ENCODE peak calls at places on chromosomes 4 and X, in ten cellular contexts. Y, J, R, H, W, D, U, B, L and M are unnamed samples.

GRCh38 chrX:18098704-18099103 is 122.0 kb downstream of the BEND2 start:
- DNase-seq in R (no peak), B (no peak), W (no peak), J (no peak), H (no peak), D (no peak), U (no peak), Y (peak), L (no peak), M (no peak)

GRCh38 chrX:9163153-9163790 is 129.3 kb upstream of the FAM9B start:
- DNase-seq in Y (peak), H (no peak), D (no peak), J (no peak), L (no peak), B (no peak), R (no peak), W (no peak), U (peak), M (no peak)

GRCh38 chr4:36244257-36245084 is at the start of gene ARAP2:
- DNase-seq in J (no peak), L (peak), U (peak), Y (peak), D (peak), H (peak), R (peak), W (peak), B (no peak), M (peak)

GRCh38 chrX:44344194-44344593 is 722 bp upstream of the EFHC2 start:
- DNase-seq in D (peak), U (no peak), W (no peak), L (no peak), B (no peak), H (peak), Y (peak), R (no peak), J (no peak), M (peak)

GRCh38 chr4:109067509-109068205 is 234.8 kb downstream of the COL25A1 start:
- DNase-seq in J (no peak), R (no peak), Y (no peak), H (no peak), L (no peak), B (no peak), W (no peak), D (peak), U (peak), M (peak)

GRCh38 chr4:114653675-114654074 is 55.1 kb downstream of the UGT8 start:
- DNase-seq in L (no peak), D (no peak), R (no peak), Y (no peak), U (no peak), W (no peak), B (no peak), H (no peak), J (no peak), M (no peak)

GRCh38 chrX:69024931-69025330 is 140.3 kb downstream of the PJA1 start:
- DNase-seq in W (peak), H (no peak), J (no peak), R (no peak), Y (no peak), L (no peak), D (peak), U (peak), B (peak), M (peak)

GRCh38 chr4:17066972-17067371 is 168.5 kb upstream of the LDB2 start:
- DNase-seq in Y (no peak), L (peak), B (no peak), H (no peak), U (peak), J (no peak), D (no peak), R (no peak), W (peak), M (no peak)

GRCh38 chr4:169208516-169208915 is 62.2 kb downstream of the SH3RF1 start:
- DNase-seq in B (no peak), J (no peak), D (no peak), H (no peak), L (no peak), Y (no peak), W (no peak), U (peak), R (no peak), M (no peak)

GRCh38 chrX:109992203-109992602 is 10.7 kb upstream of the TMEM164 start:
- DNase-seq in B (no peak), W (no peak), J (no peak), L (no peak), D (no peak), R (no peak), U (no peak), H (no peak), Y (no peak), M (no peak)

GRCh38 chrX:74492720-74493201 is 71.5 kb downstream of the SLC16A2 start:
- DNase-seq in L (no peak), U (no peak), H (no peak), W (no peak), Y (no peak), D (no peak), R (no peak), B (no peak), J (no peak), M (no peak)

GRCh38 chrX:24902808-24903207 is 113.0 kb downstream of the ARX start:
- DNase-seq in H (no peak), B (no peak), R (no peak), U (peak), Y (no peak), L (no peak), J (no peak), W (no peak), D (no peak), M (no peak)

GRCh38 chr4:138804705-138805104 is 210.9 kb upstream of the NOCT start:
- DNase-seq in D (no peak), L (no peak), U (peak), J (no peak), Y (no peak), R (no peak), W (no peak), B (no peak), H (no peak), M (no peak)

GRCh38 chr4:153481474-153481873 is 15.3 kb downstream of the TMEM131L start:
- DNase-seq in Y (no peak), B (no peak), H (no peak), L (no peak), R (no peak), W (no peak), U (no peak), D (no peak), J (no peak), M (no peak)

GRCh38 chrX:150329282-150329681 is 33.8 kb upstream of the MAMLD1 start:
- DNase-seq in J (no peak), U (no peak), D (no peak), H (no peak), R (no peak), L (no peak), W (no peak), B (no peak), Y (no peak), M (no peak)

GRCh38 chr4:28469886-28470285 is 1609.2 kb downstream of the STIM2 start:
- DNase-seq in B (no peak), L (no peak), J (no peak), Y (no peak), H (no peak), W (no peak), R (no peak), U (peak), D (no peak), M (no peak)

GRCh38 chrX:53260836-53261235 is 20.5 kb downstream of the IQSEC2 start:
- DNase-seq in W (no peak), H (no peak), D (no peak), Y (no peak), R (no peak), B (no peak), U (no peak), J (no peak), L (no peak), M (no peak)

GRCh38 chr4:142549726-142550463 is 296.2 kb downstream of the INPP4B start:
- DNase-seq in R (no peak), H (no peak), J (no peak), L (peak), W (no peak), D (no peak), B (no peak), U (peak), Y (no peak), M (no peak)

GRCh38 chr4:138097912-138098600 is 144.1 kb downstream of the SLC7A11 start:
- DNase-seq in U (no peak), D (no peak), R (no peak), B (no peak), L (no peak), H (no peak), J (no peak), Y (no peak), W (no peak), M (no peak)

GRCh38 chr4:81565137-81565870 is 93.6 kb upstream of the RASGEF1B start:
- DNase-seq in R (no peak), Y (peak), L (no peak), U (no peak), W (peak), J (no peak), H (peak), D (peak), B (peak), M (peak)
- H3K4me3 ChIP-seq in R (peak), Y (peak), L (no peak), U (no peak), W (no peak), J (no peak), H (no peak), D (peak), B (peak), M (no peak)

GRCh38 chrX:20124964-20125363 is 8.3 kb upstream of the MAP7D2 start:
- DNase-seq in U (no peak), J (no peak), B (no peak), R (no peak), H (no peak), Y (no peak), W (no peak), D (no peak), L (no peak), M (no peak)
- TF ChIP-seq POLR2A in U (no peak), J (peak), B (no peak), R (no peak), H (no peak), Y (no peak), W (no peak), D (no peak), L (no peak), M (no peak)

DNA sequence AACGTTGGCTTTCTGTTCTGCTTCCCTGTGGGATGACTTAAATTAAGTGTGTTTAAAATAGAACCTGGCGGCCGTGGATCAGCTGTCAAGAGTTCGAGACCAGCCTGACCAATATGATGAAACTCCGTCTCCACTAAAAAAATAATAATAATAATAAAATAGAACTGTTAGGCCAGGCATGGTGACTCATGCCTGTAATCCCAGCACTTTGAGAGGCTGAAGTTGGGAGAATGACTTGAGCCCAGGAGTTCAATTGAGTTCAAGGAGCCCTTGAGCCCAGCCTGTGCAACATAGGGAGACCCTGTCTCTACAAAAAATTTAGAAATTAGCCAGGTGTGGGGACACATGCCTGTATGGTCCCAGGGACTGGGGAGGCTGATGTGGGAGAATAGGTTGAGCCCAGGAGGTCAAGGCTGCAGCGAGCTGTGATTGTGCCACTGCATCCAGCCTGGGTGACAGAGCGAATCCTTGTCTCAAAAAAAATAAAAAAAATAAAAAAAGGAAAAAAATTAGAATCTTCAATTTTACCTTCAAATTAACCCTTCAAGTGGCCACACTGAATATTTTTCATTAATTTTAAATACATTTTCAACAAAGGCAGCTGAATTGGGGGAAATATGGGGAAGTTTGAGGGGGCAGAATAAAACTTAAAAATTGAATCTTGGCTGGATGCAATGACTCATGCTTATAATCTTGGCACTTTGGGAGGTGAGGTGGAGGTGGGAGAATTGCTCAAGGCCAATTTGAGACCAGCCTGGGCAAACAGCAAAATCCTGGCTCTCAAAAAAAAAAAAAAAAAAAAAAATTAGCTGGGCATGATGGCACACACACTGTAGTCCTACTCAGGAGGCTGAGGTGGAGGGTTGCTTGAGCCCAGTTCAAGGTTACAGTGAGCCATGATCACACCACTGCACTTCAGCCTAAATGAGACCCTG is 31.8 kb upstream of the HSD17B13 start:
- DNase-seq in Y (no peak), W (peak), R (no peak), B (no peak), D (no peak), L (no peak), J (no peak), U (peak), H (no peak), M (no peak)
- H3K4me3 ChIP-seq in Y (no peak), W (no peak), R (no peak), B (no peak), D (no peak), L (no peak), J (no peak), U (no peak), H (no peak), M (no peak)

GRCh38 chrX:136868283-136869055 is 12.1 kb downstream of the RBMX start:
- DNase-seq in B (no peak), L (no peak), J (no peak), D (no peak), U (no peak), R (no peak), W (no peak), Y (no peak), H (no peak), M (no peak)

GRCh38 chrX:136870064-136870463 is 10.5 kb downstream of the RBMX start:
- DNase-seq in H (no peak), R (no peak), L (no peak), U (no peak), D (no peak), B (no peak), W (no peak), J (no peak), Y (no peak), M (no peak)

GRCh38 chrX:136867096-136867491 is 13.4 kb downstream of the RBMX start:
- DNase-seq in L (no peak), Y (no peak), B (no peak), H (no peak), R (no peak), U (peak), W (no peak), D (no peak), J (no peak), M (no peak)

GRCh38 chrX:136867518-136867917 is 13.0 kb downstream of the RBMX start:
- DNase-seq in Y (no peak), B (no peak), J (no peak), D (no peak), L (no peak), U (peak), H (no peak), R (no peak), W (no peak), M (no peak)

GRCh38 chrX:136872091-136872700 is 8.3 kb downstream of the RBMX start:
- DNase-seq in U (no peak), J (no peak), Y (no peak), W (no peak), R (no peak), B (no peak), L (no peak), D (no peak), H (no peak), M (no peak)
- TF ChIP-seq POLR2A in U (no peak), J (no peak), Y (no peak), W (no peak), R (no peak), B (no peak), L (no peak), D (no peak), H (no peak), M (no peak)

GRCh38 chr4:81052119-81053068 is 21.9 kb downstream of the BMP3 start:
- DNase-seq in H (peak), Y (peak), L (no peak), R (no peak), D (peak), U (peak), J (peak), W (no peak), B (no peak), M (no peak)

GRCh38 chr4:81049310-81049709 is 18.8 kb downstream of the BMP3 start:
- DNase-seq in D (peak), Y (no peak), R (no peak), B (no peak), H (no peak), J (no peak), W (no peak), L (no peak), U (no peak), M (no peak)

GRCh38 chr4:81049861-81050423 is 19.4 kb downstream of the BMP3 start:
- DNase-seq in W (no peak), Y (no peak), H (no peak), J (no peak), D (no peak), R (no peak), B (no peak), U (no peak), L (no peak), M (no peak)
- H3K4me3 ChIP-seq in W (no peak), Y (no peak), H (no peak), J (no peak), D (no peak), R (no peak), B (no peak), U (no peak), L (no peak), M (no peak)

DNA sequence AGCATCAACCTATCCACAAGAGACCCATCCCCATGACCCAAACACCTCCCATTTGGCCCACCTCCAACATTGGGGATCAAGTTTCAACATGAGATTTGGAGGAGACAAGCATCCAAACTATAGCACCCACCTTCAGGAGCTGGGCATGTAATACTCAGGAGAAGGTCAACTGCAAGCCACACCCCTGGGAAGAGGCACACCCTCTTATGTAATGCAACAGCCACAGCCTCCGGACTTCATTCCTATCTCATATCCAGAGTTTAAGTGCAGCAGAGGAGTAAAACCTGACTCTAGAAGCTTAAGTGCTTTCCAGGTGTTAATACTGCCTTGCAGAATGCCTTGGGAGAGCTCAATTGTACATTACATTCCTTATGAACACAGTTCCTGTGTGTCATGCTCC is 197.4 kb downstream of the PTTG2 start:
- DNase-seq in B (no peak), H (no peak), L (no peak), J (no peak), W (no peak), D (no peak), Y (no peak), R (no peak), U (no peak), M (peak)
- TF ChIP-seq POLR2A in B (no peak), H (no peak), L (no peak), J (no peak), W (no peak), D (no peak), Y (no peak), R (no peak), U (no peak), M (no peak)

DNA sequence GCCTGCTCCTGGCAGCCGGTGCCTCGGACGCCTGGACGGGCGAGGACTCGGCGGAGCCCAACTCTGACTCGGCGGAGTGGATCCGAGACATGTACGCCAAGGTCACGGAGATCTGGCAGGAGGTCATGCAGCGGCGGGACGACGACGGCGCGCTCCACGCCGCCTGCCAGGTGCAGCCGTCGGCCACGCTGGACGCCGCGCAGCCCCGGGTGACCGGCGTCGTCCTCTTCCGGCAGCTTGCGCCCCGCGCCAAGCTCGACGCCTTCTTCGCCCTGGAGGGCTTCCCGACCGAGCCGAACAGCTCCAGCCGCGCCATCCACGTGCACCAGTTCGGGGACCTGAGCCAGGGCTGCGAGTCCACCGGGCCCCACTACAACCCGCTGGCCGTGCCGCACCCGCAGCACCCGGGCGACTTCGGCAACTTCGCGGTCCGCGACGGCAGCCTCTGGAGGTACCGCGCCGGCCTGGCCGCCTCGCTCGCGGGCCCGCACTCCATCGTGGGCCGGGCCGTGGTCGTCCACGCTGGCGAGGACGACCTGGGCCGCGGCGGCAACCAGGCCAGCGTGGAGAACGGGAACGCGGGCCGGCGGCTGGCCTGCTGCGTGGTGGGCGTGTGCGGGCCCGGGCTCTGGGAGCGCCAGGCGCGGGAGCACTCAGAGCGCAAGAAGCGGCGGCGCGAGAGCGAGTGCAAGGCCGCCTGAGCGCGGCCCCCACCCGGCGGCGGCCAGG is 4.3 kb downstream of the SOD3 start:
- DNase-seq in B (peak), U (no peak), W (no peak), H (no peak), R (no peak), D (no peak), Y (no peak), J (no peak), L (no peak), M (no peak)
- H3K4me3 ChIP-seq in B (peak), U (no peak), W (no peak), H (peak), R (peak), D (peak), Y (no peak), J (no peak), L (no peak), M (no peak)

GRCh38 chrX:156005144-156005543 is 7.6 kb downstream of the IL9R start:
- DNase-seq in W (no peak), J (no peak), B (no peak), U (no peak), L (no peak), R (no peak), H (no peak), D (no peak), Y (no peak), M (peak)

GRCh38 chrX:156004256-156004655 is 6.8 kb downstream of the IL9R start:
- DNase-seq in W (no peak), B (no peak), R (no peak), L (no peak), U (no peak), Y (no peak), D (no peak), H (no peak), J (no peak), M (peak)

GRCh38 chrX:156004740-156005139 is 7.2 kb downstream of the IL9R start:
- DNase-seq in D (no peak), L (no peak), U (no peak), J (no peak), B (no peak), R (no peak), Y (no peak), W (no peak), H (no peak), M (no peak)

GRCh38 chrX:156003486-156004185 is 6.1 kb downstream of the IL9R start:
- DNase-seq in Y (no peak), B (no peak), U (no peak), L (no peak), J (no peak), W (no peak), D (no peak), R (no peak), H (no peak), M (peak)

GRCh38 chrX:156008915-156009314 is 11.4 kb downstream of the IL9R start:
- DNase-seq in J (no peak), L (no peak), W (no peak), D (no peak), R (no peak), U (no peak), Y (no peak), H (no peak), B (no peak), M (peak)
- TF ChIP-seq POLR2A in J (no peak), L (no peak), W (no peak), D (no peak), R (no peak), U (no peak), Y (no peak), H (no peak), B (no peak), M (no peak)

GRCh38 chr4:8200302-8200975 is 1.3 kb downstream of the SH3TC1 start:
- DNase-seq in U (peak), J (no peak), W (no peak), H (peak), Y (peak), B (no peak), R (no peak), L (no peak), D (peak), M (peak)
- H3K4me3 ChIP-seq in U (no peak), J (peak), W (peak), H (peak), Y (peak), B (peak), R (peak), L (peak), D (peak), M (peak)